ENCODE peak calls at places on chromosomes 13 and 19, in five cellular contexts. One of them, this sample, is unnamed.
A peak's percentile ranks its signal among the peaks of the same experiment; 100 is the strongest.

GRCh38 chr13:49253310-49253709 is 5.6 kb downstream of the CDADC1 start:
- DNase-seq in left ventricle myocardium inferior: no peak
- DNase-seq in ascending aorta: no peak
- DNase-seq in fibroblast of lung: no peak
- DNase-seq in breast epithelium: no peak
- DNase-seq in this sample: no peak

GRCh38 chr19:20154636-20155035 is 12.4 kb upstream of the ZNF486 start:
- DNase-seq in ascending aorta: no peak
- DNase-seq in fibroblast of lung: no peak
- DNase-seq in breast epithelium: peak; percentile 86
- DNase-seq in left ventricle myocardium inferior: no peak
- DNase-seq in this sample: no peak

GRCh38 chr13:30881931-30882899 is 23.9 kb upstream of the MEDAG start:
- DNase-seq in fibroblast of lung: no peak
- DNase-seq in ascending aorta: no peak
- DNase-seq in left ventricle myocardium inferior: no peak
- DNase-seq in breast epithelium: no peak
- DNase-seq in this sample: no peak

GRCh38 chr13:95956589-95957148 is 96.5 kb downstream of the UGGT2 start:
- DNase-seq in left ventricle myocardium inferior: no peak
- DNase-seq in fibroblast of lung: peak; percentile 23
- DNase-seq in breast epithelium: no peak
- DNase-seq in ascending aorta: no peak
- DNase-seq in this sample: no peak

GRCh38 chr13:102555914-102556553 is 40.8 kb upstream of the TPP2 start:
- DNase-seq in ascending aorta: no peak
- DNase-seq in left ventricle myocardium inferior: no peak
- DNase-seq in breast epithelium: no peak
- DNase-seq in fibroblast of lung: peak; percentile 56
- DNase-seq in this sample: no peak

GRCh38 chr19:48726573-48726972 is 7.0 kb upstream of the MAMSTR start:
- DNase-seq in left ventricle myocardium inferior: no peak
- DNase-seq in breast epithelium: no peak
- DNase-seq in ascending aorta: no peak
- DNase-seq in fibroblast of lung: no peak
- DNase-seq in this sample: no peak

GRCh38 chr19:18167975-18168645 is 5.5 kb upstream of the IFI30 start:
- DNase-seq in breast epithelium: no peak
- DNase-seq in fibroblast of lung: no peak
- DNase-seq in ascending aorta: no peak
- DNase-seq in left ventricle myocardium inferior: peak; percentile 35
- DNase-seq in this sample: no peak

GRCh38 chr13:33875658-33876401 is 57.9 kb downstream of the RFC3 start:
- DNase-seq in ascending aorta: no peak
- DNase-seq in fibroblast of lung: no peak
- DNase-seq in left ventricle myocardium inferior: no peak
- DNase-seq in breast epithelium: no peak
- DNase-seq in this sample: no peak

GRCh38 chr13:101115762-101116161 is 300.5 kb downstream of the NALCN start:
- DNase-seq in fibroblast of lung: peak; percentile 5
- DNase-seq in ascending aorta: no peak
- DNase-seq in breast epithelium: no peak
- DNase-seq in left ventricle myocardium inferior: no peak
- DNase-seq in this sample: no peak

GRCh38 chr19:18781885-18782527 is 9.1 kb downstream of the COMP start:
- DNase-seq in left ventricle myocardium inferior: no peak
- DNase-seq in fibroblast of lung: no peak
- DNase-seq in breast epithelium: no peak
- DNase-seq in ascending aorta: no peak
- DNase-seq in this sample: no peak

GRCh38 chr19:10812902-10813404 is 23.1 kb downstream of the TMED1 start:
- DNase-seq in breast epithelium: no peak
- DNase-seq in ascending aorta: peak; percentile 38
- DNase-seq in fibroblast of lung: peak; percentile 93
- DNase-seq in left ventricle myocardium inferior: no peak
- DNase-seq in this sample: no peak

GRCh38 chr13:53562419-53562818 is 533.8 kb downstream of the OLFM4 start:
- DNase-seq in breast epithelium: no peak
- DNase-seq in left ventricle myocardium inferior: no peak
- DNase-seq in ascending aorta: no peak
- DNase-seq in fibroblast of lung: no peak
- DNase-seq in this sample: no peak

GRCh38 chr19:29079331-29079730 is 133.6 kb downstream of the UQCRFS1 start:
- DNase-seq in left ventricle myocardium inferior: no peak
- DNase-seq in breast epithelium: no peak
- DNase-seq in ascending aorta: no peak
- DNase-seq in fibroblast of lung: no peak
- DNase-seq in this sample: no peak

GRCh38 chr13:34545461-34545860 is 396.6 kb upstream of the NBEA start:
- DNase-seq in ascending aorta: no peak
- DNase-seq in fibroblast of lung: no peak
- DNase-seq in left ventricle myocardium inferior: no peak
- DNase-seq in breast epithelium: no peak
- DNase-seq in this sample: no peak

GRCh38 chr13:100860866-100861265 is 186.3 kb upstream of the TMTC4 start:
- DNase-seq in left ventricle myocardium inferior: no peak
- DNase-seq in fibroblast of lung: no peak
- DNase-seq in ascending aorta: no peak
- DNase-seq in breast epithelium: no peak
- DNase-seq in this sample: no peak

GRCh38 chr19:10686661-10687517 is 14.3 kb upstream of the QTRT1 start:
- DNase-seq in left ventricle myocardium inferior: peak; percentile 73
- DNase-seq in breast epithelium: no peak
- DNase-seq in ascending aorta: no peak
- DNase-seq in fibroblast of lung: peak; percentile 30
- DNase-seq in this sample: no peak

GRCh38 chr19:48330012-48330681 is 4.8 kb downstream of the EMP3 start:
- DNase-seq in breast epithelium: peak; percentile 91
- DNase-seq in ascending aorta: no peak
- DNase-seq in left ventricle myocardium inferior: peak; percentile 71
- DNase-seq in fibroblast of lung: no peak
- DNase-seq in this sample: peak; percentile 39

GRCh38 chr19:10450853-10451609 is 30.7 kb downstream of the PDE4A start:
- DNase-seq in fibroblast of lung: no peak
- DNase-seq in ascending aorta: no peak
- DNase-seq in left ventricle myocardium inferior: no peak
- DNase-seq in breast epithelium: no peak
- DNase-seq in this sample: no peak

GRCh38 chr13:110521946-110522345 is 39.6 kb downstream of the RAB20 start:
- DNase-seq in fibroblast of lung: no peak
- DNase-seq in left ventricle myocardium inferior: no peak
- DNase-seq in ascending aorta: no peak
- DNase-seq in breast epithelium: no peak
- DNase-seq in this sample: no peak

GRCh38 chr19:13243971-13244370 is 93.8 kb downstream of the IER2 start:
- DNase-seq in left ventricle myocardium inferior: no peak
- DNase-seq in ascending aorta: no peak
- DNase-seq in fibroblast of lung: no peak
- DNase-seq in breast epithelium: no peak
- DNase-seq in this sample: no peak

GRCh38 chr19:18304496-18305312 is 18.2 kb downstream of the LSM4 start:
- DNase-seq in fibroblast of lung: peak; percentile 88
- DNase-seq in left ventricle myocardium inferior: peak; percentile 89
- DNase-seq in ascending aorta: peak; percentile 83
- DNase-seq in breast epithelium: peak; percentile 68
- DNase-seq in this sample: no peak

GRCh38 chr13:48505597-48506091 is 27.2 kb downstream of the RCBTB2 start:
- DNase-seq in left ventricle myocardium inferior: no peak
- DNase-seq in breast epithelium: no peak
- DNase-seq in fibroblast of lung: peak; percentile 52
- DNase-seq in ascending aorta: peak; percentile 49
- DNase-seq in this sample: no peak

DNA sequence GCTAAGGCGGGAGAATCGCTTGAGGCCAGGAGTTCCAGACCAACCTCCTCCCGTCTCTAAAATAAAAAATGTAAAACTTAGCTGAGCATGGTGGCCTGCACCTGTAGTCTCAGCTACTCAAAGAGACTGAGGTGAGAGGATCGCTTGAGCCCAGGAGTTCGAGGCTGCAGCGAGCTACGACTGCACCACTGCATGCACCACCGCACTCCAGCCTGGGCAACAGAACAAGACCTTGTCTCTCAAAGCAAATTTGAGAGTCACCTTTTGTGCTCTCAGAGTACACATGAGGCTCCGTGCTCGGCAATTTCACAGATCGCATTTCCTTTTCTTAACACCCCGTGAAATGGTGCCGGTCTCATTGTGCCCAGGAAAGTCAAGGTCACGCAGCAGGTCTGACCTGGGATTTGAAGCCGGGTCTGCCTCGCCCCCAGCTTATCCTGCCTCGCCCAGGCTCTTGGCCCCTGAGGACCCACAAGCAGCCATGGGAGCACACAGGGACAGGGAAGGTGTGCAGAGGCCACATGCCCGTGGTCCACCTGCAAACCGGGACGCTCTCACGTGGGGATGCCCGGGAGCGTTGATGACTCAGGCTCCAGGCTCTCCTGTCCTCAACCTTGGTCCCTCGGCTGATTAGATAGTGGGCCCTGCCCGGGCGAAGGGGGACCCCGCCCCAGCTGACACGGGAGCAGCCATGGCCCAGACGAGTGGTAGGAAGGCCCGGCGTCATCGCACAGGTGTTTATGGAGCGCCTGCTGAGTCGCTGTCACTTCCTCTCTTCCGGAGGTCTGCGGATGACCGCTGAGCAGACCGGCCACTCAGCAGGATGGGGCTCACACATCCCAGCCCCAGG is 1.1 kb upstream of the SMIM24 start:
- DNase-seq in breast epithelium: no peak
- DNase-seq in left ventricle myocardium inferior: no peak
- DNase-seq in ascending aorta: no peak
- DNase-seq in fibroblast of lung: no peak
- DNase-seq in this sample: no peak
- H3K27me3 ChIP-seq in breast epithelium: peaks cover 37% of the 10 kb centered on the region
- H3K27me3 ChIP-seq in left ventricle myocardium inferior: peaks cover 81% of the 10 kb centered on the region
- H3K27me3 ChIP-seq in ascending aorta: peaks cover 2% of the 10 kb centered on the region
- H3K27me3 ChIP-seq in fibroblast of lung: peaks cover 12% of the 10 kb centered on the region
- H3K27me3 ChIP-seq in this sample: peaks cover 4% of the 10 kb centered on the region

GRCh38 chr19:37007587-37008220 is 70.5 kb upstream of the ZNF420 start:
- DNase-seq in breast epithelium: peak; percentile 86
- DNase-seq in fibroblast of lung: peak; percentile 71
- DNase-seq in left ventricle myocardium inferior: peak; percentile 80
- DNase-seq in ascending aorta: no peak
- DNase-seq in this sample: no peak

GRCh38 chr19:37012093-37012745 is 66.0 kb upstream of the ZNF420 start:
- DNase-seq in left ventricle myocardium inferior: no peak
- DNase-seq in ascending aorta: no peak
- DNase-seq in breast epithelium: no peak
- DNase-seq in fibroblast of lung: no peak
- DNase-seq in this sample: no peak

GRCh38 chr19:37014456-37014855 is 63.8 kb upstream of the ZNF420 start:
- DNase-seq in ascending aorta: no peak
- DNase-seq in fibroblast of lung: no peak
- DNase-seq in breast epithelium: no peak
- DNase-seq in left ventricle myocardium inferior: no peak
- DNase-seq in this sample: no peak

DNA sequence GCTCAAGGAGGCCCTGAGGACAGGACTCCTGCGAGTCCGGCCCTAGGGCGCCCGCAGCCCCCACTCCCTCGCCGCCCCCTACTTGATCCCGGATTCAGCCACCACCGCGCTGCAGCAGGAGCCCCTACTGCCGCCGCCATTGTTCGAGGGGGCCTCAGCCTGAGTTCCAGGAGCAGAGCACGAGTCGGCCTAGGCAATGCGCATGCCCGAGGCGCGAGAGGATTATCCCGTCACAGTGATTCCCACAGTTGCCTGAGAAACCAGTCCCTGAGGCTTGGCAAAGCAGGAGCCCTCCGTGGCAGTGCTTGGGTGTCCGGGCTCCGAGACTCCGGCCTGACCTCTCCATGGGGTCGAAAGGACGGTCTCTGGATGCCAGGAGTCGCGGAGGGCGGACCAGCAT is 68.4 kb upstream of the ZNF420 start:
- DNase-seq in breast epithelium: no peak
- DNase-seq in ascending aorta: no peak
- DNase-seq in fibroblast of lung: no peak
- DNase-seq in left ventricle myocardium inferior: no peak
- DNase-seq in this sample: no peak
- H3K4me1 ChIP-seq in breast epithelium: no peaks in the 10 kb centered on the region
- H3K4me1 ChIP-seq in ascending aorta: no peaks in the 10 kb centered on the region
- H3K4me1 ChIP-seq in fibroblast of lung: no peaks in the 10 kb centered on the region
- H3K4me1 ChIP-seq in left ventricle myocardium inferior: peaks cover 21% of the 10 kb centered on the region
- H3K4me1 ChIP-seq in this sample: no peaks in the 10 kb centered on the region

GRCh38 chr19:42634409-42635232 is 39.9 kb upstream of the CEACAM8 start:
- DNase-seq in left ventricle myocardium inferior: no peak
- DNase-seq in fibroblast of lung: peak; percentile 9
- DNase-seq in ascending aorta: no peak
- DNase-seq in breast epithelium: no peak
- DNase-seq in this sample: no peak
- TF ChIP-seq CTCF in left ventricle myocardium inferior: peak; percentile 52
- TF ChIP-seq CTCF in fibroblast of lung: peak; percentile 70
- TF ChIP-seq CTCF in ascending aorta: peak; percentile 15
- TF ChIP-seq CTCF in breast epithelium: peak; percentile 49
- TF ChIP-seq CTCF in this sample: no peak

GRCh38 chr19:35291259-35291658 is 702 bp upstream of the MAG start:
- DNase-seq in ascending aorta: no peak
- DNase-seq in left ventricle myocardium inferior: no peak
- DNase-seq in fibroblast of lung: no peak
- DNase-seq in breast epithelium: no peak
- DNase-seq in this sample: no peak
- H3K27me3 ChIP-seq in ascending aorta: no peaks in the 10 kb centered on the region
- H3K27me3 ChIP-seq in left ventricle myocardium inferior: peaks cover 80% of the 10 kb centered on the region
- H3K27me3 ChIP-seq in fibroblast of lung: peaks cover 7% of the 10 kb centered on the region
- H3K27me3 ChIP-seq in breast epithelium: peaks cover 11% of the 10 kb centered on the region
- H3K27me3 ChIP-seq in this sample: no peaks in the 10 kb centered on the region

DNA sequence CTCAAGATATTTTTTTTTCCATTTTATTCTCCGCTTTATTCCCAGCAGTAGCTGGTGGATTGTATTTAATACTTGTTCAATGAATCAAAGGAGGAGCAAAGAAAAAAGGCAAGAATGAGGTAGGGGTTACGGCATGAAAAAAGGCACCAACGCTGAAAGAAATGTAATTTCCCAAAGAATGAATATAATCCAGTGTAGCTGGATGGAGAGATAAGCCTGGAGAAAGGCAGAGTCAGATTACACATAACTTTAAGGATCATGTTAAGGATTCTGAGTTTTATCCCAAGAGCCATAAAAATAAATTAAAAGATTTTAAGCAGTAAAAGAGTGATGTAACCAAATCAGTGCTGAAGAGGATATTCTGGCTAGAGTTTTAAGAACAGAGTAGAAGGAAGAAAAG is 67.7 kb downstream of the RBM26 start:
- DNase-seq in fibroblast of lung: no peak
- DNase-seq in left ventricle myocardium inferior: no peak
- DNase-seq in breast epithelium: no peak
- DNase-seq in ascending aorta: no peak
- DNase-seq in this sample: no peak
- H3K4me1 ChIP-seq in fibroblast of lung: no peaks in the 10 kb centered on the region
- H3K4me1 ChIP-seq in left ventricle myocardium inferior: peaks cover 3% of the 10 kb centered on the region
- H3K4me1 ChIP-seq in breast epithelium: no peaks in the 10 kb centered on the region
- H3K4me1 ChIP-seq in ascending aorta: no peaks in the 10 kb centered on the region
- H3K4me1 ChIP-seq in this sample: no peaks in the 10 kb centered on the region

GRCh38 chr19:6047741-6048231 is 62.5 kb downstream of the RFX2 start:
- DNase-seq in breast epithelium: peak; percentile 48
- DNase-seq in ascending aorta: no peak
- DNase-seq in left ventricle myocardium inferior: no peak
- DNase-seq in fibroblast of lung: peak; percentile 56
- DNase-seq in this sample: no peak
- TF ChIP-seq CTCF in breast epithelium: peak; percentile 46
- TF ChIP-seq CTCF in ascending aorta: peak; percentile 61
- TF ChIP-seq CTCF in left ventricle myocardium inferior: peak; percentile 66
- TF ChIP-seq CTCF in fibroblast of lung: peak; percentile 87
- TF ChIP-seq CTCF in this sample: peak; percentile 54